ENCODE peak calls at places on chromosomes 2 and 18, in seven cellular contexts. D, E, A, W, H, M and Y are unnamed samples.

GRCh38 chr2:101710690-101711318 is 13.3 kb downstream of the MAP4K4 start:
- DNase-seq in E (no peak), H (peak), A (no peak), D (no peak), W (no peak), M (no peak), Y (no peak)

GRCh38 chr2:207015901-207016300 is 76.6 kb downstream of the CPO start:
- DNase-seq in W (no peak), A (no peak), D (no peak), E (no peak), M (no peak), H (peak), Y (peak)

GRCh38 chr2:21165350-21165749 is 41.6 kb downstream of the TDRD15 start:
- DNase-seq in H (no peak), D (no peak), M (no peak), E (no peak), W (no peak), A (no peak), Y (no peak)

GRCh38 chr2:137638932-137639331 is 325.3 kb upstream of the HNMT start:
- DNase-seq in H (no peak), A (no peak), M (no peak), W (no peak), E (no peak), D (no peak), Y (no peak)

GRCh38 chr2:44358498-44358897 is 2.8 kb downstream of the PREPL start:
- DNase-seq in W (peak), A (peak), M (peak), D (peak), H (peak), E (no peak), Y (peak)

GRCh38 chr2:230908595-230909191 is 16.3 kb downstream of the GPR55 start:
- DNase-seq in W (peak), H (peak), D (peak), E (peak), M (no peak), A (peak), Y (peak)

GRCh38 chr2:136211671-136212070 is 93.7 kb upstream of the CXCR4 start:
- DNase-seq in E (no peak), W (peak), A (no peak), H (no peak), D (no peak), M (no peak), Y (no peak)

GRCh38 chr2:10407841-10408648 is 40.1 kb downstream of the ODC1 start:
- DNase-seq in E (peak), H (peak), W (peak), A (peak), M (peak), D (peak), Y (peak)

GRCh38 chr2:85889648-85890281 is 975 bp upstream of the ST3GAL5 start:
- DNase-seq in W (no peak), E (no peak), H (no peak), D (no peak), A (no peak), M (no peak), Y (no peak)

GRCh38 chr2:2184549-2185249 is 146.4 kb downstream of the MYT1L start:
- DNase-seq in H (no peak), A (no peak), E (no peak), M (no peak), D (no peak), W (no peak), Y (no peak)

GRCh38 chr2:122528061-122528460 is 772.6 kb downstream of the TSN start:
- DNase-seq in H (peak), E (no peak), W (no peak), M (no peak), D (no peak), A (no peak), Y (no peak)

GRCh38 chr18:3619746-3620145 is 169.8 kb downstream of the TGIF1 start:
- DNase-seq in W (no peak), E (no peak), A (no peak), M (no peak), H (no peak), D (no peak), Y (no peak)